ENCODE peak calls at places on chromosome 20, in ten cellular contexts. T is fibroblast of pulmonary artery; R is fibroblast of mammary gland; U is type B pancreatic cell; Y is OCI-M1; I is NCI-H748 treated with DMSO at 0.1 percent for 48 hours; Q is dorsolateral prefrontal cortex; H is CD8-positive, alpha-beta memory T cell; W is 8988T; B is tibial nerve. M is an unnamed sample.

GRCh38 chr20:57662313-57663240 is 42.4 kb upstream of the ZBP1 start:
- DNase-seq in U (no peak), H (no peak), Y (no peak), B (no peak), R (no peak), T (no peak), I (no peak), W (peak; percentile 13), Q (no peak), M (no peak)

GRCh38 chr20:48241482-48241881 is 456.2 kb upstream of the SULF2 start:
- DNase-seq in T (no peak), Q (no peak), I (no peak), H (no peak), U (no peak), Y (no peak), R (no peak), B (no peak), W (no peak), M (no peak)

GRCh38 chr20:38799248-38799647 is 6.2 kb upstream of the PPP1R16B start:
- DNase-seq in I (no peak), U (no peak), Q (no peak), W (no peak), Y (no peak), R (no peak), H (no peak), T (peak; percentile 32), B (no peak), M (peak; percentile 47)

GRCh38 chr20:34084227-34084923 is 27.7 kb downstream of the EIF2S2 start:
- DNase-seq in B (no peak), I (no peak), U (no peak), H (no peak), W (no peak), Y (peak; percentile 38), R (no peak), T (no peak), Q (no peak), M (no peak)

GRCh38 chr20:3712279-3712873 is at the start of gene SIGLEC1:
- DNase-seq in Q (peak; percentile 37), U (no peak), R (no peak), Y (peak; percentile 46), H (no peak), B (peak; percentile 46), T (no peak), I (no peak), W (peak; percentile 5), M (peak; percentile 95)

GRCh38 chr20:44579313-44580090 is 2.9 kb upstream of the PKIG start:
- DNase-seq in H (no peak), R (no peak), Q (no peak), U (no peak), I (no peak), T (no peak), B (no peak), Y (no peak), W (no peak), M (no peak)

GRCh38 chr20:40304119-40304518 is 384.9 kb downstream of the MAFB start:
- DNase-seq in Q (no peak), I (no peak), Y (no peak), U (no peak), R (no peak), W (no peak), T (no peak), B (no peak), H (no peak), M (no peak)

GRCh38 chr20:41704896-41705295 is 86.7 kb upstream of the CHD6 start:
- DNase-seq in I (no peak), B (no peak), Y (no peak), H (no peak), W (no peak), T (no peak), R (no peak), U (no peak), Q (no peak), M (no peak)

GRCh38 chr20:52191436-52192295 is at the start of gene ZFP64:
- DNase-seq in U (peak; percentile 84), H (peak; percentile 77), R (peak; percentile 68), Y (peak; percentile 77), Q (peak; percentile 77), B (peak; percentile 59), T (peak; percentile 72), I (no peak), W (peak; percentile 66), M (peak; percentile 86)

GRCh38 chr20:59145926-59146800 is 17.5 kb upstream of the ZNF831 start:
- DNase-seq in Q (no peak), H (peak; percentile 49), U (no peak), Y (no peak), B (no peak), W (no peak), I (no peak), T (no peak), R (no peak), M (no peak)

GRCh38 chr20:39342463-39342862 is 380.3 kb downstream of the DHX35 start:
- DNase-seq in Q (no peak), R (no peak), U (no peak), B (no peak), W (no peak), T (no peak), H (no peak), Y (no peak), I (no peak), M (no peak)

GRCh38 chr20:46507760-46508407 is 5.5 kb downstream of the ZNF334 start:
- DNase-seq in W (no peak), I (no peak), H (no peak), B (no peak), T (no peak), Y (no peak), R (no peak), Q (no peak), U (no peak), M (no peak)

GRCh38 chr20:58515240-58516212 is at the start of gene APCDD1L:
- DNase-seq in B (no peak), U (peak; percentile 58), I (no peak), Q (no peak), Y (no peak), H (no peak), W (peak; percentile 41), R (peak; percentile 69), T (peak; percentile 37), M (no peak)

GRCh38 chr20:36826556-36827244 is 49.2 kb upstream of the TLDC2 start:
- DNase-seq in H (no peak), I (no peak), R (no peak), Q (no peak), B (no peak), T (no peak), U (no peak), Y (no peak), W (no peak), M (no peak)

GRCh38 chr20:54170026-54170471 is 3.7 kb downstream of the CYP24A1 start:
- DNase-seq in I (no peak), Q (no peak), B (no peak), R (no peak), T (no peak), H (no peak), W (no peak), U (no peak), Y (no peak), M (no peak)

GRCh38 chr20:33991498-33991897 is 2.2 kb upstream of the RALY start:
- DNase-seq in I (no peak), B (no peak), H (no peak), R (no peak), W (no peak), U (no peak), Q (no peak), T (no peak), Y (no peak), M (no peak)

GRCh38 chr20:31815408-31816188 is 3.6 kb upstream of the MYLK2 start:
- DNase-seq in W (no peak), I (no peak), U (peak; percentile 63), B (no peak), Y (no peak), R (no peak), T (peak; percentile 47), H (no peak), Q (peak; percentile 0), M (peak; percentile 62)

GRCh38 chr20:4828830-4829493 is 107.3 kb downstream of the PRND start:
- DNase-seq in T (peak; percentile 28), Y (no peak), W (no peak), H (no peak), Q (no peak), I (no peak), R (peak; percentile 27), U (no peak), B (peak; percentile 44), M (peak; percentile 89)

GRCh38 chr20:35891375-35891774 is 62.9 kb downstream of the SCAND1 start:
- DNase-seq in U (no peak), I (no peak), Y (no peak), R (peak; percentile 77), Q (no peak), T (peak; percentile 21), B (no peak), H (no peak), W (no peak), M (peak; percentile 43)

GRCh38 chr20:30919514-30920188 is 337.8 kb upstream of the DEFB115 start:
- DNase-seq in U (no peak), R (no peak), Q (no peak), B (no peak), I (no peak), T (no peak), H (no peak), Y (no peak), W (no peak), M (no peak)

GRCh38 chr20:5596401-5597193 is 153.6 kb upstream of the SHLD1 start:
- DNase-seq in Y (peak; percentile 56), Q (no peak), T (no peak), H (no peak), W (no peak), I (no peak), B (no peak), U (no peak), R (no peak), M (no peak)

GRCh38 chr20:37095108-37095608 is 639 bp downstream of the RBL1 start:
- DNase-seq in W (no peak), I (no peak), H (peak; percentile 53), Q (no peak), T (peak; percentile 5), B (no peak), R (peak; percentile 37), U (no peak), Y (peak; percentile 72), M (peak; percentile 68)

GRCh38 chr20:25540273-25540672 is 45.1 kb downstream of the NINL start:
- DNase-seq in R (peak; percentile 43), B (no peak), Y (peak; percentile 41), W (no peak), I (no peak), Q (peak; percentile 56), U (no peak), H (no peak), T (peak; percentile 22), M (peak; percentile 19)

GRCh38 chr20:3894796-3895195 is 5.6 kb downstream of the PANK2 start:
- DNase-seq in I (no peak), U (no peak), T (no peak), W (no peak), B (no peak), Y (no peak), H (no peak), Q (no peak), R (no peak), M (no peak)

GRCh38 chr20:8918145-8918544 is 150.7 kb upstream of the PLCB4 start:
- DNase-seq in Q (no peak), R (no peak), B (no peak), Y (no peak), H (no peak), U (no peak), W (no peak), T (no peak), I (no peak), M (no peak)

GRCh38 chr20:49140411-49140810 is 47.7 kb downstream of the STAU1 start:
- DNase-seq in T (no peak), I (no peak), W (no peak), Y (no peak), H (no peak), B (no peak), R (no peak), U (no peak), Q (no peak), M (no peak)

GRCh38 chr20:51087306-51087705 is 64.4 kb upstream of the KCNG1 start:
- DNase-seq in H (no peak), T (no peak), U (no peak), I (no peak), B (no peak), W (no peak), R (no peak), Q (no peak), Y (no peak), M (no peak)

GRCh38 chr20:48760403-48760889 is 67.4 kb downstream of the PREX1 start:
- DNase-seq in W (no peak), U (no peak), H (peak; percentile 86), Y (no peak), I (no peak), R (peak; percentile 31), T (peak; percentile 57), B (no peak), Q (no peak), M (peak; percentile 86)

M was measured in NB4.